ENCODE peak calls at places on chromosomes 2 and 18, in seven cellular contexts. K is NK-92 treated with Interleukin-12 subunit alpha and Interleukin-12 subunit beta, amount 100 ng/mL, for 24 hours; B is NCI-H524; Y is tibial artery; O is H4; L is ovary; X is mesenteric fat pad. T is an unnamed sample.
A peak's percentile ranks its signal among the peaks of the same experiment; 100 is the strongest.

GRCh38 chr18:31043709-31044108 is 1.2 kb upstream of the DSC3 start:
- DNase-seq in K (no peak), B (no peak), Y (no peak), O (no peak), L (no peak), X (no peak), T (no peak)

GRCh38 chr18:30358545-30358944 is 684.0 kb downstream of the DSC3 start:
- DNase-seq in K (no peak), B (no peak), Y (no peak), O (peak; percentile 15), L (no peak), X (no peak), T (no peak)

GRCh38 chr2:148046802-148047201 is 25.9 kb downstream of the MBD5 start:
- DNase-seq in K (no peak), B (no peak), Y (no peak), O (no peak), L (no peak), X (no peak), T (no peak)

GRCh38 chr2:204110250-204111183 is 174.0 kb downstream of the ICOS start:
- DNase-seq in K (peak; percentile 75), B (no peak), Y (no peak), O (no peak), L (no peak), X (no peak), T (no peak)

GRCh38 chr18:3624818-3625716 is 175.1 kb downstream of the TGIF1 start:
- DNase-seq in K (no peak), B (no peak), Y (peak; percentile 72), O (peak; percentile 93), L (no peak), X (no peak), T (no peak)

GRCh38 chr18:715626-716025 is 3.2 kb upstream of the ENOSF1 start:
- DNase-seq in K (no peak), B (no peak), Y (no peak), O (peak; percentile 30), L (no peak), X (no peak), T (no peak)

GRCh38 chr2:124607679-124608078 is 582.6 kb downstream of the CNTNAP5 start:
- DNase-seq in K (no peak), B (no peak), Y (no peak), O (no peak), L (no peak), X (no peak), T (no peak)

GRCh38 chr2:32715981-32716380 is 88.1 kb downstream of the TTC27 start:
- DNase-seq in K (no peak), B (peak; percentile 73), Y (no peak), O (no peak), L (no peak), X (no peak), T (no peak)

GRCh38 chr2:222610746-222611145 is 45.1 kb downstream of the FARSB start:
- DNase-seq in K (no peak), B (peak; percentile 19), Y (no peak), O (no peak), L (no peak), X (no peak), T (no peak)

GRCh38 chr2:159744363-159744762 is 32.1 kb downstream of the MARCHF7 start:
- DNase-seq in K (no peak), B (no peak), Y (no peak), O (no peak), L (no peak), X (no peak), T (no peak)

GRCh38 chr2:221461911-221462310 is 110.2 kb downstream of the EPHA4 start:
- DNase-seq in K (no peak), B (no peak), Y (no peak), O (no peak), L (no peak), X (no peak), T (no peak)